ENCODE peak calls at places on chromosomes 16 and 17, in four cellular contexts. G, E, O and V are unnamed samples.

GRCh38 chr17:75513667-75514052 is 1.7 kb downstream of the CASKIN2 start:
- DNase-seq in G (no peak), E (no peak), O (no peak), V (no peak)

GRCh38 chr17:34580685-34581445 is 1.5 kb downstream of the TMEM132E start:
- DNase-seq in G (no peak), E (no peak), O (peak; percentile 22), V (no peak)

GRCh38 chr17:58514795-58515157 is 338 bp upstream of the MTMR4 start:
- DNase-seq in G (no peak), E (no peak), O (no peak), V (no peak)

GRCh38 chr17:41650794-41651624 is 26.6 kb upstream of the KRT17 start:
- DNase-seq in G (no peak), E (no peak), O (no peak), V (no peak)

GRCh38 chr16:4411684-4412083 is 4.7 kb downstream of the CORO7 start:
- DNase-seq in G (no peak), E (no peak), O (no peak), V (no peak)

GRCh38 chr16:5214466-5214865 is 116.9 kb upstream of the EEF2KMT start:
- DNase-seq in G (no peak), E (no peak), O (no peak), V (no peak)

GRCh38 chr16:14284371-14284770 is 213.3 kb downstream of the MRTFB start:
- DNase-seq in G (no peak), E (no peak), O (no peak), V (no peak)

GRCh38 chr16:88348377-88349152 is 34.2 kb upstream of the ZNF469 start:
- DNase-seq in G (no peak), E (no peak), O (no peak), V (no peak)

GRCh38 chr16:82033006-82033405 is 2.0 kb upstream of the HSD17B2 start:
- DNase-seq in G (no peak), E (no peak), O (no peak), V (no peak)

GRCh38 chr17:19744922-19745757 is 3.0 kb downstream of the ALDH3A1 start:
- DNase-seq in G (no peak), E (no peak), O (peak; percentile 32), V (peak; percentile 89)

GRCh38 chr17:65455972-65456343 is 105.5 kb downstream of the AXIN2 start:
- DNase-seq in G (peak; percentile 45), E (no peak), O (no peak), V (peak; percentile 18)

GRCh38 chr16:24011237-24011636 is 175.5 kb downstream of the PRKCB start:
- DNase-seq in G (no peak), E (no peak), O (no peak), V (no peak)

GRCh38 chr16:50270510-50271147 is 4.3 kb downstream of the ADCY7 start:
- DNase-seq in G (no peak), E (no peak), O (no peak), V (no peak)

GRCh38 chr16:29029168-29029994 is 44.5 kb downstream of the LAT start:
- DNase-seq in G (no peak), E (no peak), O (peak; percentile 79), V (peak; percentile 25)

GRCh38 chr17:39306509-39307212 is 80.9 kb upstream of the STAC2 start:
- DNase-seq in G (no peak), E (peak; percentile 24), O (no peak), V (no peak)

GRCh38 chr17:62865586-62865985 is 57.5 kb upstream of the MARCHF10 start:
- DNase-seq in G (no peak), E (no peak), O (no peak), V (no peak)

GRCh38 chr17:2455956-2456355 is 55.1 kb upstream of the MNT start:
- DNase-seq in G (no peak), E (no peak), O (no peak), V (no peak)

GRCh38 chr17:42422412-42422957 is 571 bp downstream of the CAVIN1 start:
- DNase-seq in G (no peak), E (no peak), O (peak; percentile 64), V (peak; percentile 59)

GRCh38 chr17:47879028-47879585 is 16.9 kb upstream of the SP2 start:
- DNase-seq in G (no peak), E (no peak), O (peak; percentile 37), V (no peak)

GRCh38 chr16:23950291-23950894 is 114.6 kb downstream of the PRKCB start:
- DNase-seq in G (no peak), E (no peak), O (no peak), V (no peak)

GRCh38 chr16:83338941-83339340 is 468.8 kb upstream of the HSBP1 start:
- DNase-seq in G (no peak), E (no peak), O (no peak), V (no peak)

GRCh38 chr16:83727018-83727417 is 80.8 kb upstream of the HSBP1 start:
- DNase-seq in G (no peak), E (no peak), O (no peak), V (no peak)

GRCh38 chr16:81651758-81652718 is 127.1 kb upstream of the PLCG2 start:
- DNase-seq in G (no peak), E (no peak), O (peak; percentile 85), V (no peak)

GRCh38 chr16:27641260-27641659 is 91.3 kb downstream of the KATNIP start:
- DNase-seq in G (no peak), E (no peak), O (peak; percentile 50), V (no peak)

GRCh38 chr16:50776042-50776441 is 34.2 kb downstream of the CYLD start:
- DNase-seq in G (no peak), E (no peak), O (no peak), V (no peak)

GRCh38 chr17:78557598-78558039 is 19.6 kb downstream of the DNAH17 start:
- DNase-seq in G (no peak), E (no peak), O (no peak), V (peak; percentile 46)

DNA sequence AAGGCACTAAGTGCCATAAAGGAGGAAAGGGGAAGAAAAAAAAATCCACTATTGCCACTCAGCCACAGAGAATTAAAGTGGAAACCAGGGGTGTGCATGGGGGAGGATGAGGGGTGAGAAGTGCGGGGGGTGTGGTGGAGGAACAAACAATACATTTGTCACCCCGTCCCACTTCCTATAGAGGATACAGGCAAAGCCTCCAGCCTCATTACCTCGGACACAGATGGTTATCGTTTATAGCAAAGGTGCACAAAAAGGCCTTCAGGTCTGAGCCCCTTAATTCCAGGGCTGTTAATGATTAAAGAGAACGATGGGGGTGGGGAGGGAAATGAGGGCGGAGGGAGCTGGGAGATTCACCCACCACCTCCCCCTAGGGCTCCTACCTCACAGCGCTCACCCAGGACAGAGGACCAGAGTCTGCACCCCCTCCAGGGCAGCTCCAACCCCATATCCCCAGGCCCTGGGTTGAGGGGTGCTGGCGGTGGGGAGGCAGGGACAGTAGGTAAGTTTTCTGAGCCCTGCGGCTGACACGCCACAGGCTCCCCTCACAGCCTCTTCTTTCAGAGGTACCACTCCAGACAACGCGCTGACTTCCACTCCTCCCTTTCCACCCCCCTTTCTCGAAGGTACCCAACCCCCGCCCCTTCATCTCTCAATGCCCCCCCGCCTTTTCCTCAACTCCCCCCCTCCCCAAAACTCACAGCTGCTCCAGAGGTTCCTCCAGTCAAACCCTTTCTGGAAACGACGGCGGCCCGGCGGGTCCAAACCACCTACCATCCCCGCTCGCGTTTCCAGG is 457 bp downstream of the DCUN1D3 start:
- DNase-seq in G (peak; percentile 92), E (no peak), O (peak; percentile 37), V (peak; percentile 36)
- TF ChIP-seq SMC3 in G (no peak), E (no peak), O (no peak), V (no peak)

GRCh38 chr17:44840274-44840673 is 7.4 kb upstream of the HIGD1B start:
- DNase-seq in G (no peak), E (no peak), O (no peak), V (no peak)

GRCh38 chr17:44840936-44841335 is 6.7 kb upstream of the HIGD1B start:
- DNase-seq in G (no peak), E (no peak), O (no peak), V (no peak)

GRCh38 chr17:44846206-44846605 is 1.5 kb upstream of the HIGD1B start:
- DNase-seq in G (no peak), E (no peak), O (no peak), V (no peak)

GRCh38 chr17:44844390-44844830 is 3.3 kb upstream of the HIGD1B start:
- DNase-seq in G (peak; percentile 35), E (no peak), O (no peak), V (no peak)

GRCh38 chr17:44842748-44843147 is 4.9 kb upstream of the HIGD1B start:
- DNase-seq in G (no peak), E (no peak), O (no peak), V (no peak)
- TF ChIP-seq MYC in G (no peak), E (no peak), O (no peak), V (no peak)

GRCh38 chr17:80067393-80067986 is 31.0 kb downstream of the CCDC40 start:
- DNase-seq in G (peak; percentile 32), E (no peak), O (no peak), V (no peak)
- TF ChIP-seq SMC3 in G (no peak), E (no peak), O (no peak), V (no peak)

DNA sequence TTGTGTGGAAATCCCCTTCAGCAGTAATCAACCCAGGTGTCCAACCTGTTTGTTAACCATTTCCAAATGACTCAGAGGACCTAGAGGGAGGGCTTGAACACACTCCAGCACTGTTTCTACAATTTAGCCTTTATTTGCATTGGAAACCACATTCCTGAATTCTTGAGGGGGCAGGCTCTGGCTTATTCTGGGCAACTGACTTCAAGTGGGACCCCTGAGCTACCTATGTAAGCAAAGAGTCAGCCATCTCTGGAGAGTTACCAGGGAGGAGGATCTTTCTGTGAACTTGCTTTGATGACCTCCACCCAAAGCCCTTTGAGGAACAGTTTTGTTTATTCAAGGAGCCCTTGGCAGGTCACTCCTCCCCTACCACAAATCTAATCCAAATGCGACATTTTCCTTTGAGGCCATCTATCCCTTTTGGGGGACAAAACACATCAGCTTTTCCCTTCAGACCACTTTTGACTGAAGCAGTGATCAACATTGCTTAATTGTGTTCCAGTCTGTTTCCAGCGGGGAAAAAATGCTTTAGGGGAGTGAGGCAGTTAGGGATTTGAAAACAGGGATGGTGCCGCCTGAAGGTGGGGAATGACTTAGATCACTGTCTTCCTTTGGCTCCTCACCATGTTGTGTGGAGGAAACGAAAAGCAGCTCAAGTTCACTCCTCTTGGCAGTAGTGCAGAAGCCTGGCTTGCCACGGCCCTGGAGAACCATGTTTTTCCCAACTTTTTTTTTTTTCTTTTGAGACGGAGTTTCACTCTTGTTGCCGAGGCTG is 46.2 kb downstream of the TUBD1 start:
- DNase-seq in G (peak; percentile 99), E (peak; percentile 91), O (peak; percentile 21), V (peak; percentile 99)
- TF ChIP-seq MYC in G (no peak), E (no peak), O (no peak), V (no peak)

DNA sequence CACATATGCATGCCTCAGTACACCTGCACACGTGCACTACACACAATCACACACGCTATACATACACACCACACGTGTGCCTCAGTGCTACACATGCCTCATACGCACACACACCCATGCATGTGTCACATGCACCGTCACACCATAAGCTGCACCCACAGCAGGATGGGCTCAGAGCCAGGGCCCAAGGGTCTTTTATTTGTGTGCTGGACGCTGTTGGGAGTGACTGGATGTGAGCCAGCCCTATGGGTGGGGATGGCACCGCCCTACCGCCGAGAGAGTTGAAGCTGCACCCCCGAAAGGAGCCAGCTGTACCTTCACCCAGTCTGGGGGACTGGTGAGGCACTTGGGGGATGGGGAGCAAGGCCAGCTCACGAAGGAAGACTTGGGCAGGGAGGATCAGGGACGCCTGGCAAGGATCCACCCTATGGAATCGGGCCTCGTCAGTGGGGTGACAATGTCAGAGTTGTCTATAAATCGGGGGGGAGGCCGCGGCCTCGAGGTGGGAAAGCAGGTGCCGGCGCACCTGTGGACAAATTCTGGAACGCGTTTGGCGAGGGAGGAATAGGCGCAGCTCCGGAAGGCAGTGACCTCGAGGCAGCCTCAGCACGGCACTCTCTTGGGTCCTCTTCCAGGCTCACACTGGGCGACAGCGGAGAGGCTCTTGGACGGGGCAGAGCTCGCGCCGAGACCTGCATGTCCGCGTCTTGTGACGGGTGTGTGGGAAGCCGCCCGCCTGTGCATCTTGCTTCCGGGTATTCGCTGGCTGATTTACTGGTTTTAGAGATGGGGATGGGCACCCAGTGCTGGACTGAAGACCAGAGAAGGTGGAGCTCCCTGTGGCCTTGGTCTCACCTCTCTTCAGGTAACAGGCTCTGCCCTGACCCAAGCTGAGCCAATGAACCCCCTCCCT is 7.3 kb downstream of the RGS11 start:
- DNase-seq in G (no peak), E (no peak), O (no peak), V (no peak)
- TF ChIP-seq SMC3 in G (no peak), E (no peak), O (no peak), V (no peak)